ENCODE peak calls at places on chromosome 12, in ten cellular contexts. U is RWPE2; W is lung; I is CD4-positive, CD25-positive, alpha-beta regulatory T cell; S is hepatocyte; A is GM23338; H is body of pancreas; L is SJSA1; O is tibial artery; Q is heart right ventricle. J is an unnamed sample.

GRCh38 chr12:104011265-104011664 is 38.7 kb downstream of the GLT8D2 start:
- DNase-seq in A (no peak), O (no peak), L (peak; percentile 57), S (no peak), I (no peak), W (no peak), H (no peak), Q (no peak), U (peak; percentile 64), J (no peak)

GRCh38 chr12:52799498-52800211 is 3.7 kb upstream of the KRT3 start:
- DNase-seq in S (no peak), Q (no peak), A (no peak), I (no peak), L (peak; percentile 93), U (no peak), O (no peak), H (no peak), W (no peak), J (no peak)

GRCh38 chr12:98533723-98534251 is 18.4 kb downstream of the TMPO start:
- DNase-seq in W (no peak), O (no peak), I (no peak), Q (no peak), L (no peak), S (peak; percentile 68), U (no peak), H (no peak), A (no peak), J (no peak)

GRCh38 chr12:116361404-116362223 is 84.1 kb upstream of the MED13L start:
- DNase-seq in W (no peak), L (no peak), S (no peak), I (no peak), Q (no peak), O (no peak), U (no peak), A (no peak), H (no peak), J (no peak)

GRCh38 chr12:69254046-69254445 is 14.7 kb downstream of the CPSF6 start:
- DNase-seq in Q (no peak), O (no peak), W (no peak), S (peak; percentile 41), I (peak; percentile 72), L (no peak), H (no peak), A (peak; percentile 79), U (no peak), J (no peak)

GRCh38 chr12:106865685-106866084 is 90.0 kb upstream of the TMEM263 start:
- DNase-seq in A (peak; percentile 60), W (no peak), L (no peak), U (no peak), O (no peak), H (no peak), S (no peak), I (no peak), Q (no peak), J (no peak)

GRCh38 chr12:42421844-42422779 is 96.1 kb downstream of the PPHLN1 start:
- DNase-seq in U (no peak), S (no peak), O (no peak), H (no peak), L (no peak), Q (no peak), A (no peak), I (no peak), W (no peak), J (no peak)

GRCh38 chr12:58787021-58787760 is 133.1 kb downstream of the LRIG3 start:
- DNase-seq in O (no peak), A (no peak), W (no peak), S (no peak), H (no peak), L (no peak), I (no peak), Q (no peak), U (no peak), J (no peak)

GRCh38 chr12:125424909-125425308 is 359.7 kb downstream of the AACS start:
- DNase-seq in H (no peak), Q (no peak), L (no peak), A (peak; percentile 30), U (no peak), S (no peak), W (no peak), O (no peak), I (no peak), J (no peak)

GRCh38 chr12:50790081-50790480 is 26.2 kb downstream of the ATF1 start:
- DNase-seq in U (no peak), S (no peak), L (no peak), Q (no peak), A (no peak), W (no peak), H (no peak), I (no peak), O (no peak), J (no peak)

GRCh38 chr12:28885275-28885674 is 263.8 kb upstream of the FAR2 start:
- DNase-seq in L (no peak), I (no peak), A (no peak), H (no peak), U (no peak), W (no peak), O (no peak), Q (no peak), S (no peak), J (no peak)

GRCh38 chr12:14416658-14417057 is 51.2 kb downstream of the ATF7IP start:
- DNase-seq in H (peak; percentile 53), Q (no peak), I (peak; percentile 68), O (no peak), S (peak; percentile 46), A (peak; percentile 79), W (no peak), L (no peak), U (no peak), J (no peak)

GRCh38 chr12:59861635-59862034 is 265.8 kb downstream of the SLC16A7 start:
- DNase-seq in A (no peak), I (no peak), Q (no peak), O (no peak), W (no peak), S (no peak), L (no peak), U (no peak), H (no peak), J (no peak)

GRCh38 chr12:59486827-59487226 is 109.0 kb upstream of the SLC16A7 start:
- DNase-seq in H (no peak), U (no peak), S (no peak), W (no peak), Q (no peak), L (no peak), I (no peak), A (no peak), O (no peak), J (no peak)

GRCh38 chr12:109462868-109463692 is 14.0 kb downstream of the KCTD10 start:
- DNase-seq in I (no peak), Q (peak; percentile 71), A (peak; percentile 66), L (peak; percentile 90), U (no peak), H (peak; percentile 78), W (peak; percentile 83), S (peak; percentile 73), O (peak; percentile 87), J (peak; percentile 83)

DNA sequence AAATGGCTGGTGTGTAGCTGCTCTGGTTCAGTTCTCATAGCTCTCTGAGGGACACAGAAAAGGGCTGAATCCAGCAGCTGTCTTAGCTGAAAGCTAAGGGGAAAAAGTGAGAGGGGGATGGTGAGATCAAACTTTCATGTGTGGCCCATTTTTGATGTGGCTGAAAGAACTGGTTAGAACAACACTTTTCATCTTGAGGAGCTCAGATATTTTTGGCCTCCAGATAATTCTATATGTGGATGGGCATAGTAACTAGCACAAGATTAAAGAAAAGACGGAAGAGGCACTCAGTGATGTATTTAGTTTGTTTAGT is 73.0 kb upstream of the KRAS start:
- DNase-seq in S (no peak), U (no peak), A (no peak), I (peak; percentile 25), L (no peak), W (no peak), H (no peak), O (no peak), Q (no peak), J (no peak)
- H3K27ac ChIP-seq in S (no peak overlapping the region), U (no peak overlapping the region), A (no peak overlapping the region), I (no peak overlapping the region), L (no peak overlapping the region), W (no peak overlapping the region), H (no peak overlapping the region), O (no peak overlapping the region), Q (no peak overlapping the region), J (no peak overlapping the region)

DNA sequence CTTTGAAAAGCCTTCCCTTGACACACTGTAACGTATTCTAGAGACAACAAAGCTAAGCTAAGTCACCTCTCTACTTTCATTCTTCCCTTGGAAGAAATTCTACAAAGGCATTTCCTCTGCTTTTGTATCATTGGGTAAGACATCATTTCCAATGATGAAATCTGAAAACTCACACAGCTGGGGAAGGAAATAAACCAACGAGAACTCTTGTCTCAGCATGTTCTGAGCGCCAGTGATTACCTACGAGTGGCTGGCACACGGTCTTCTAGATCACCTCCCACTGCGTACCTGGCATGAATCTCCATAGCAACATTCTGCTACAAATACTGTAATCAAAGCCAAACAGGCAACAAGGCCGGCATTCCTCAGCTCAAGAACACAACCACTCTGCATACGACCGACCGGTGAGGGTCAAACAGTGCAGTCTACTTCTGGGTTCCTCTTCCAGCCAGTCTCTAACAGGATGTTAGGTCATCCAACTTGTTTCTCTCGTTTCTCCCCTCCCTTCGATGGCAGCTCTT is 7.6 kb downstream of the VPS37B start:
- DNase-seq in U (peak; percentile 96), I (peak; percentile 72), O (no peak), H (peak; percentile 98), S (peak; percentile 85), A (peak; percentile 89), W (peak; percentile 86), L (no peak), Q (peak; percentile 27), J (peak; percentile 31)
- H3K27ac ChIP-seq in U (peak overlapping the region; percentile 98), I (peak overlapping the region; percentile 84), O (peak overlapping the region; percentile 29), H (peak overlapping the region; percentile 99), S (peak overlapping the region; percentile 86), A (no peak overlapping the region), W (peak overlapping the region; percentile 98), L (peak overlapping the region; percentile 52), Q (peak overlapping the region; percentile 85), J (peak overlapping the region; percentile 93)

DNA sequence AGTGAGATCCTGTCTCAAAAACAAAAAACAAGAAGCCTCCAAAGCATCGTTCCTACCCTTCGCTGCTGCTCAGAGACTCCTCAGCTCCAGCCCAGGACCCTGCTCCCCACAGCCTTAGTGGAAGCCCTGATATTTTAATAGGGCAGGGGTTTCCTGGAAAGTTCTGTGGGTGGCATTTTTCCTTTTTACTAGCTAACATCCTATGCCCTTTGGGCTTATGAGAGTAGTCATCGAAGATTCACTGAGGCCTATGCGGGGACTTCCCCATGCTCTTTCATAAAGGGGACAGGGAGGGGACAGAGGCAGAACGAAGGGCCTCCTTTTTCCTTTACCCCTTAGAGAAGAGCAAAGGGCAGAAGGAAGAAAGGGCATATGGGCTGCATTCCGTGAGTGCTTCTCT is 8.3 kb downstream of the LAG3 start:
- DNase-seq in W (no peak), L (no peak), Q (no peak), O (no peak), I (no peak), S (peak; percentile 3), U (no peak), H (no peak), A (no peak), J (no peak)
- H3K27ac ChIP-seq in W (no peak overlapping the region), L (no peak overlapping the region), Q (no peak overlapping the region), O (no peak overlapping the region), I (no peak overlapping the region), S (no peak overlapping the region), U (no peak overlapping the region), H (no peak overlapping the region), A (no peak overlapping the region), J (no peak overlapping the region)

DNA sequence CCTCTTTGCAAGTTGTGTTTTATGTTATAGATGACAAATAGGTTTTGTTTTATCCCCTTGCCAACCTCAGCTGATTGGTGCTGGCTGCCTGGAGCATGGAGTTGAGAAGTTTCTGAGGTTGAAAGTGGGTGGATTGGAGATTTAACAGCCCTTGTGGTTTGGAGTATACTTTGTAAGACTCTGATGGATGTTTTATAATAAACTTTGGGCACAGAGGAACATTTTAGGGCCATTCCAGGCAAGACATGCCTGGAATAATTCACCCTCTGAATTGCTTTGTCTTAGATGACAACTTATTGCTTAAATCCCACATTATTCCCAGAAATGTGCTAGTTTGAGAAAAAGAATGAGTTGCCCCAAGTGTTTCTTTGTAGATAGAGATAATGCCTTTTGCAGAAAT is 158.9 kb downstream of the SLC5A8 start:
- DNase-seq in A (no peak), L (no peak), I (no peak), W (no peak), O (no peak), H (no peak), Q (no peak), U (no peak), S (no peak), J (no peak)
- H3K27ac ChIP-seq in A (no peak overlapping the region), L (no peak overlapping the region), I (no peak overlapping the region), W (no peak overlapping the region), O (no peak overlapping the region), H (peak overlapping the region; percentile 85), Q (no peak overlapping the region), U (peak overlapping the region; percentile 90), S (peak overlapping the region; percentile 92), J (no peak overlapping the region)